ENCODE peak calls at places on chromosomes 5 and 9, in seven cellular contexts. One of them, this sample, is unnamed.
A peak's percentile ranks its signal among the peaks of the same experiment; 100 is the strongest.

GRCh38 chr9:125066839-125067619 is 76.3 kb downstream of the SCAI start:
- DNase-seq in GM12865: no peak
- DNase-seq in GM23248: peak; percentile 54
- DNase-seq in neuronal stem cell: no peak
- DNase-seq in transverse colon: no peak
- DNase-seq in IMR-90: peak; percentile 47
- DNase-seq in lower lobe of right lung: no peak
- DNase-seq in this sample: no peak

GRCh38 chr5:134530375-134531077 is 5.1 kb downstream of the JADE2 start:
- DNase-seq in GM12865: no peak
- DNase-seq in GM23248: no peak
- DNase-seq in neuronal stem cell: no peak
- DNase-seq in transverse colon: no peak
- DNase-seq in IMR-90: peak; percentile 76
- DNase-seq in lower lobe of right lung: no peak
- DNase-seq in this sample: no peak

GRCh38 chr5:36494028-36494427 is 112.4 kb upstream of the SLC1A3 start:
- DNase-seq in GM12865: no peak
- DNase-seq in GM23248: no peak
- DNase-seq in neuronal stem cell: no peak
- DNase-seq in transverse colon: no peak
- DNase-seq in IMR-90: no peak
- DNase-seq in lower lobe of right lung: no peak
- DNase-seq in this sample: no peak

GRCh38 chr9:20684865-20685696 is 1.0 kb downstream of the FOCAD start:
- DNase-seq in GM12865: peak; percentile 13
- DNase-seq in GM23248: peak; percentile 85
- DNase-seq in neuronal stem cell: no peak
- DNase-seq in transverse colon: no peak
- DNase-seq in IMR-90: peak; percentile 89
- DNase-seq in lower lobe of right lung: no peak
- DNase-seq in this sample: no peak

GRCh38 chr5:43996221-43996620 is 393.0 kb downstream of the FGF10 start:
- DNase-seq in GM12865: no peak
- DNase-seq in GM23248: no peak
- DNase-seq in neuronal stem cell: no peak
- DNase-seq in transverse colon: no peak
- DNase-seq in IMR-90: no peak
- DNase-seq in lower lobe of right lung: no peak
- DNase-seq in this sample: no peak

GRCh38 chr5:126846756-126847155 is 69.8 kb downstream of the LMNB1 start:
- DNase-seq in GM12865: no peak
- DNase-seq in GM23248: no peak
- DNase-seq in neuronal stem cell: no peak
- DNase-seq in transverse colon: no peak
- DNase-seq in IMR-90: no peak
- DNase-seq in lower lobe of right lung: no peak
- DNase-seq in this sample: no peak

GRCh38 chr9:117488659-117489058 is 73.8 kb upstream of the ASTN2 start:
- DNase-seq in GM12865: no peak
- DNase-seq in GM23248: no peak
- DNase-seq in neuronal stem cell: no peak
- DNase-seq in transverse colon: no peak
- DNase-seq in IMR-90: no peak
- DNase-seq in lower lobe of right lung: no peak
- DNase-seq in this sample: no peak

GRCh38 chr5:132001647-132002561 is 9.6 kb downstream of the ACSL6 start:
- DNase-seq in GM12865: no peak
- DNase-seq in GM23248: peak; percentile 48
- DNase-seq in neuronal stem cell: no peak
- DNase-seq in transverse colon: no peak
- DNase-seq in IMR-90: peak; percentile 24
- DNase-seq in lower lobe of right lung: peak; percentile 28
- DNase-seq in this sample: no peak

GRCh38 chr5:142520885-142521284 is 165.0 kb downstream of the FGF1 start:
- DNase-seq in GM12865: no peak
- DNase-seq in GM23248: peak; percentile 9
- DNase-seq in neuronal stem cell: no peak
- DNase-seq in transverse colon: no peak
- DNase-seq in IMR-90: peak; percentile 78
- DNase-seq in lower lobe of right lung: no peak
- DNase-seq in this sample: no peak

GRCh38 chr5:138466058-138466899 is 1.0 kb downstream of the EGR1 start:
- DNase-seq in GM12865: peak; percentile 12
- DNase-seq in GM23248: peak; percentile 64
- DNase-seq in neuronal stem cell: no peak
- DNase-seq in transverse colon: peak; percentile 45
- DNase-seq in IMR-90: peak; percentile 39
- DNase-seq in lower lobe of right lung: peak; percentile 49
- DNase-seq in this sample: no peak

GRCh38 chr5:54725391-54726280 is 208.1 kb downstream of the SNX18 start:
- DNase-seq in GM12865: no peak
- DNase-seq in GM23248: peak; percentile 52
- DNase-seq in neuronal stem cell: no peak
- DNase-seq in transverse colon: no peak
- DNase-seq in IMR-90: peak; percentile 54
- DNase-seq in lower lobe of right lung: no peak
- DNase-seq in this sample: no peak

GRCh38 chr5:126219616-126220015 is 203.6 kb upstream of the GRAMD2B start:
- DNase-seq in GM12865: no peak
- DNase-seq in GM23248: no peak
- DNase-seq in neuronal stem cell: no peak
- DNase-seq in transverse colon: no peak
- DNase-seq in IMR-90: no peak
- DNase-seq in lower lobe of right lung: no peak
- DNase-seq in this sample: no peak

GRCh38 chr5:115956957-115957356 is 5.3 kb upstream of the LVRN start:
- DNase-seq in GM12865: no peak
- DNase-seq in GM23248: no peak
- DNase-seq in neuronal stem cell: no peak
- DNase-seq in transverse colon: no peak
- DNase-seq in IMR-90: no peak
- DNase-seq in lower lobe of right lung: no peak
- DNase-seq in this sample: no peak

GRCh38 chr5:115962239-115962564 is at the start of gene LVRN:
- DNase-seq in GM12865: no peak
- DNase-seq in GM23248: no peak
- DNase-seq in neuronal stem cell: no peak
- DNase-seq in transverse colon: no peak
- DNase-seq in IMR-90: no peak
- DNase-seq in lower lobe of right lung: no peak
- DNase-seq in this sample: no peak

GRCh38 chr5:115962565-115963402 is 509 bp downstream of the LVRN start:
- DNase-seq in GM12865: peak; percentile 13
- DNase-seq in GM23248: peak; percentile 72
- DNase-seq in neuronal stem cell: no peak
- DNase-seq in transverse colon: peak; percentile 7
- DNase-seq in IMR-90: no peak
- DNase-seq in lower lobe of right lung: peak; percentile 45
- DNase-seq in this sample: no peak

GRCh38 chr5:115963566-115963965 is 1.3 kb downstream of the LVRN start:
- DNase-seq in GM12865: no peak
- DNase-seq in GM23248: no peak
- DNase-seq in neuronal stem cell: no peak
- DNase-seq in transverse colon: no peak
- DNase-seq in IMR-90: no peak
- DNase-seq in lower lobe of right lung: no peak
- DNase-seq in this sample: no peak

GRCh38 chr5:115961413-115962238 is 649 bp upstream of the LVRN start:
- DNase-seq in GM12865: no peak
- DNase-seq in GM23248: peak; percentile 83
- DNase-seq in neuronal stem cell: no peak
- DNase-seq in transverse colon: no peak
- DNase-seq in IMR-90: no peak
- DNase-seq in lower lobe of right lung: no peak
- DNase-seq in this sample: no peak
- H3K4me3 ChIP-seq in GM12865: no peak overlapping the region
- H3K4me3 ChIP-seq in GM23248: peak overlapping the region; percentile 68
- H3K4me3 ChIP-seq in neuronal stem cell: no peak overlapping the region
- H3K4me3 ChIP-seq in transverse colon: no peak overlapping the region
- H3K4me3 ChIP-seq in IMR-90: no peak overlapping the region
- H3K4me3 ChIP-seq in lower lobe of right lung: no peak overlapping the region
- H3K4me3 ChIP-seq in this sample: no peak overlapping the region

DNA sequence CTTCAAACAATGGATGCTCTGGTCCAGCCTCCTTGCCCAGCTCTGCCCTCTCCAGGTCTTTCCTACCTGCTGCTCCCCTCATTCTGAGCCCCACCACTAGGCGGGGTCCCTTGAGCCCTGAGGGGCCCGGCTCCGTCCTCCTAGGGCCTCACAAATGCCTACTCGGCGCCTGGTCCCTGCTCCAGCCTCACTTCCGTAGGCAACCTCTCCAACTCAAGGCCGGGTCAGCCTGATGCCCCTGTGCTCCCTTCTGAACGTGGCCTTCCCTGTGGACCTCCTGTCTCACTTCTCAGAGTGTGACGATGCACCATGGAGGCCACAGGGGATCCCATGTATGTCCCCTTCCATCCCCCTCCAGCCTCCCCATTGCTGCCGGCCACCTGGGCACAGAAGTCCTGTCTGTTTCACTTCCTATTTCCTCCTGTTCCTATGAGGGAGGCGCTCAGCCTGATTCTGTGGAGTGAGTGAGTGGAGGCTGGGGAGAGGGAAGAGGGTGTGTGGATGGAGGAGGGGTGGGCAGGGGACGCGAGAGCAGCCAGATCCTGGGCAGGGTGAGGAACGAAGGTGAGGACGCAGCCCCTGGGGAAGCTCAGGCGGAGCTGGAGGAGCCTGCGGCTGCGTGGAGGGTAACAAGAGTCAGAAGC is 127.2 kb upstream of the FAM120A start:
- DNase-seq in GM12865: no peak
- DNase-seq in GM23248: no peak
- DNase-seq in neuronal stem cell: no peak
- DNase-seq in transverse colon: no peak
- DNase-seq in IMR-90: no peak
- DNase-seq in lower lobe of right lung: no peak
- DNase-seq in this sample: no peak
- H3K4me3 ChIP-seq in GM12865: no peak overlapping the region
- H3K4me3 ChIP-seq in GM23248: no peak overlapping the region
- H3K4me3 ChIP-seq in neuronal stem cell: no peak overlapping the region
- H3K4me3 ChIP-seq in transverse colon: no peak overlapping the region
- H3K4me3 ChIP-seq in IMR-90: no peak overlapping the region
- H3K4me3 ChIP-seq in lower lobe of right lung: no peak overlapping the region
- H3K4me3 ChIP-seq in this sample: no peak overlapping the region

DNA sequence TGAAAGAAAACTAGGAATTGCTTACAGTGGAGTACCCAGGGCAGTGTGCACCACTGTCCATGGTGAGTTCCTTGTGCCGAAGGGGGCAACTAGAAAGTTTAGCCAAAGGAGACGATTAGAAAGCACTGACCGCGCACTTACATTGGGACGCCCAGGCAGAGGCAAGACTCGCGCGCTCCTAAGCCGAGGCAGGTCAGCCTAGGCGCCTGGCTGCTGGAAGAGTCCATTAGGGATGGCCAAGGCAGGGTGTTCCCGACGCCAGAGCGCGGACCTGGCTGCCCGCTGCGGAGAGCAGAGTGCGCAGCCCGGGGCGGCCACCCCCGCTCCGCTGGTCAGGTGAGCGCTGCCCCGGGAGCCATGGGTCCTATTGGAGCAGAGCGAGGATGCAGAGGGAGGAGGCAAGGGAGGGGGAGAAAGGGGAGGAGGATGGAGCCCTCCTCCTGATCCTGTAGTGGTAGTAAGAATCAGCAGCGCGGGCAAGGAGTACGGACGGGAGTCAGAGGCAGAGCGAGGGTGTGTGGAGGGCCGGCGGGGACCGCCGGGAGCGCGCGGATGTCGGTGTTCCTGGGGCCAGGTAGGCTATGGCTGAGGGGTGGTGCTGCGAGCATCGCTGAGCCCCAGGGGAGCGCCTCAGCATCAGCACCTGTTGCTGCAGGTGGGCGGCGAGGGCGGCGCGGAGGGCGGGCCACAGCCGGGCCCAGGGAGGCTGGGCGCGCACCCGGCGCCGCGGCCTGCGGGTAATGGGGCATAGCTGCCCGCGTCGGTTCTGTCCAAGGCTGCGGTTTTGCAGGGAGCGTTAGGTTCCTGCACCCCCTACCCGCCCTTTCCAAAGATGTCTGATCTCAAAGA is at the start of gene ADGRV1:
- DNase-seq in GM12865: no peak
- DNase-seq in GM23248: peak; percentile 30
- DNase-seq in neuronal stem cell: peak; percentile 96
- DNase-seq in transverse colon: peak; percentile 89
- DNase-seq in IMR-90: peak; percentile 1
- DNase-seq in lower lobe of right lung: peak; percentile 92
- DNase-seq in this sample: peak; percentile 95
- H3K4me3 ChIP-seq in GM12865: peak within 1 kb of the TSS; percentile 45
- H3K4me3 ChIP-seq in GM23248: peak within 1 kb of the TSS; percentile 38
- H3K4me3 ChIP-seq in neuronal stem cell: peak within 1 kb of the TSS; percentile 79
- H3K4me3 ChIP-seq in transverse colon: peak within 1 kb of the TSS; percentile 20
- H3K4me3 ChIP-seq in IMR-90: no peak within 1 kb of the TSS
- H3K4me3 ChIP-seq in lower lobe of right lung: peak within 1 kb of the TSS; percentile 51
- H3K4me3 ChIP-seq in this sample: peak within 1 kb of the TSS; percentile 62

GRCh38 chr9:127965953-127966352 is 14.8 kb downstream of the EEIG1 start:
- DNase-seq in GM12865: no peak
- DNase-seq in GM23248: peak; percentile 58
- DNase-seq in neuronal stem cell: no peak
- DNase-seq in transverse colon: no peak
- DNase-seq in IMR-90: no peak
- DNase-seq in lower lobe of right lung: no peak
- DNase-seq in this sample: no peak
- H3K4me3 ChIP-seq in GM12865: no peak overlapping the region
- H3K4me3 ChIP-seq in GM23248: peak overlapping the region; percentile 14
- H3K4me3 ChIP-seq in neuronal stem cell: no peak overlapping the region
- H3K4me3 ChIP-seq in transverse colon: no peak overlapping the region
- H3K4me3 ChIP-seq in IMR-90: no peak overlapping the region
- H3K4me3 ChIP-seq in lower lobe of right lung: peak overlapping the region; percentile 27
- H3K4me3 ChIP-seq in this sample: no peak overlapping the region

GRCh38 chr9:6788175-6789016 is 30.6 kb downstream of the KDM4C start:
- DNase-seq in GM12865: no peak
- DNase-seq in GM23248: peak; percentile 82
- DNase-seq in neuronal stem cell: no peak
- DNase-seq in transverse colon: peak; percentile 38
- DNase-seq in IMR-90: peak; percentile 58
- DNase-seq in lower lobe of right lung: no peak
- DNase-seq in this sample: no peak
- H3K4me3 ChIP-seq in GM12865: no peak overlapping the region
- H3K4me3 ChIP-seq in GM23248: peak overlapping the region; percentile 65
- H3K4me3 ChIP-seq in neuronal stem cell: no peak overlapping the region
- H3K4me3 ChIP-seq in transverse colon: no peak overlapping the region
- H3K4me3 ChIP-seq in IMR-90: no peak overlapping the region
- H3K4me3 ChIP-seq in lower lobe of right lung: no peak overlapping the region
- H3K4me3 ChIP-seq in this sample: no peak overlapping the region

GRCh38 chr9:35168963-35169362 is 7.2 kb downstream of the UNC13B start:
- DNase-seq in GM12865: no peak
- DNase-seq in GM23248: no peak
- DNase-seq in neuronal stem cell: no peak
- DNase-seq in transverse colon: no peak
- DNase-seq in IMR-90: no peak
- DNase-seq in lower lobe of right lung: no peak
- DNase-seq in this sample: no peak

GRCh38 chr9:35162605-35163315 is 951 bp downstream of the UNC13B start:
- DNase-seq in GM12865: no peak
- DNase-seq in GM23248: peak; percentile 25
- DNase-seq in neuronal stem cell: peak; percentile 0
- DNase-seq in transverse colon: no peak
- DNase-seq in IMR-90: no peak
- DNase-seq in lower lobe of right lung: no peak
- DNase-seq in this sample: peak; percentile 38

GRCh38 chr9:35161713-35162604 is at the start of gene UNC13B:
- DNase-seq in GM12865: peak; percentile 94
- DNase-seq in GM23248: peak; percentile 97
- DNase-seq in neuronal stem cell: peak; percentile 97
- DNase-seq in transverse colon: peak; percentile 97
- DNase-seq in IMR-90: peak; percentile 83
- DNase-seq in lower lobe of right lung: peak; percentile 95
- DNase-seq in this sample: peak; percentile 90

GRCh38 chr9:35163413-35163812 is 1.6 kb downstream of the UNC13B start:
- DNase-seq in GM12865: no peak
- DNase-seq in GM23248: no peak
- DNase-seq in neuronal stem cell: no peak
- DNase-seq in transverse colon: no peak
- DNase-seq in IMR-90: no peak
- DNase-seq in lower lobe of right lung: no peak
- DNase-seq in this sample: no peak

GRCh38 chr9:35164711-35165110 is 2.9 kb downstream of the UNC13B start:
- DNase-seq in GM12865: peak; percentile 18
- DNase-seq in GM23248: peak; percentile 29
- DNase-seq in neuronal stem cell: no peak
- DNase-seq in transverse colon: no peak
- DNase-seq in IMR-90: peak; percentile 58
- DNase-seq in lower lobe of right lung: no peak
- DNase-seq in this sample: no peak
- H3K4me3 ChIP-seq in GM12865: no peak overlapping the region
- H3K4me3 ChIP-seq in GM23248: no peak overlapping the region
- H3K4me3 ChIP-seq in neuronal stem cell: no peak overlapping the region
- H3K4me3 ChIP-seq in transverse colon: no peak overlapping the region
- H3K4me3 ChIP-seq in IMR-90: no peak overlapping the region
- H3K4me3 ChIP-seq in lower lobe of right lung: no peak overlapping the region
- H3K4me3 ChIP-seq in this sample: no peak overlapping the region

This sample was measured in MM.1S.